ENCODE peak calls at places on chromosomes 13 and 19, in ten cellular contexts. One of them, this sample, is unnamed. For H3K4me1, the result is how much of the 10 kb centered on the place peaks cover.

GRCh38 chr13:108950333-108951010 is 321.1 kb downstream of the MYO16 start:
- DNase-seq in effector memory CD4-positive, alpha-beta T cell: no peak
- DNase-seq in thoracic aorta: no peak
- DNase-seq in lower lobe of right lung: no peak
- DNase-seq in aorta: no peak
- DNase-seq in fibroblast of lung: no peak
- DNase-seq in Panc1: no peak
- DNase-seq in BE2C: no peak
- DNase-seq in tibial artery: no peak
- DNase-seq in astrocyte: peak
- DNase-seq in this sample: no peak

GRCh38 chr13:74045583-74045982 is 88.6 kb downstream of the KLF12 start:
- DNase-seq in BE2C: no peak
- DNase-seq in aorta: no peak
- DNase-seq in tibial artery: no peak
- DNase-seq in fibroblast of lung: no peak
- DNase-seq in astrocyte: no peak
- DNase-seq in effector memory CD4-positive, alpha-beta T cell: no peak
- DNase-seq in thoracic aorta: no peak
- DNase-seq in Panc1: no peak
- DNase-seq in lower lobe of right lung: no peak
- DNase-seq in this sample: no peak

GRCh38 chr19:9757544-9758501 is 10.7 kb downstream of the ZNF846 start:
- DNase-seq in Panc1: no peak
- DNase-seq in lower lobe of right lung: no peak
- DNase-seq in thoracic aorta: no peak
- DNase-seq in fibroblast of lung: peak
- DNase-seq in tibial artery: no peak
- DNase-seq in BE2C: no peak
- DNase-seq in astrocyte: peak
- DNase-seq in effector memory CD4-positive, alpha-beta T cell: no peak
- DNase-seq in aorta: no peak
- DNase-seq in this sample: no peak

GRCh38 chr19:1837625-1838105 is 10.6 kb downstream of the REXO1 start:
- DNase-seq in BE2C: peak
- DNase-seq in lower lobe of right lung: no peak
- DNase-seq in tibial artery: no peak
- DNase-seq in effector memory CD4-positive, alpha-beta T cell: peak
- DNase-seq in thoracic aorta: no peak
- DNase-seq in fibroblast of lung: no peak
- DNase-seq in aorta: no peak
- DNase-seq in Panc1: no peak
- DNase-seq in astrocyte: no peak
- DNase-seq in this sample: peak

GRCh38 chr19:40284501-40285352 is at the start of gene AKT2:
- DNase-seq in astrocyte: peak
- DNase-seq in aorta: peak
- DNase-seq in BE2C: peak
- DNase-seq in tibial artery: no peak
- DNase-seq in thoracic aorta: no peak
- DNase-seq in Panc1: no peak
- DNase-seq in lower lobe of right lung: no peak
- DNase-seq in effector memory CD4-positive, alpha-beta T cell: peak
- DNase-seq in fibroblast of lung: peak
- DNase-seq in this sample: peak

GRCh38 chr13:104854007-104854406 is 1681.5 kb downstream of the EFNB2 start:
- DNase-seq in thoracic aorta: no peak
- DNase-seq in aorta: no peak
- DNase-seq in effector memory CD4-positive, alpha-beta T cell: no peak
- DNase-seq in lower lobe of right lung: no peak
- DNase-seq in tibial artery: no peak
- DNase-seq in Panc1: no peak
- DNase-seq in astrocyte: no peak
- DNase-seq in fibroblast of lung: no peak
- DNase-seq in BE2C: no peak
- DNase-seq in this sample: no peak

GRCh38 chr19:46603752-46604241 is 2.7 kb downstream of the CALM3 start:
- DNase-seq in thoracic aorta: no peak
- DNase-seq in lower lobe of right lung: peak
- DNase-seq in BE2C: no peak
- DNase-seq in aorta: no peak
- DNase-seq in effector memory CD4-positive, alpha-beta T cell: no peak
- DNase-seq in tibial artery: no peak
- DNase-seq in fibroblast of lung: no peak
- DNase-seq in astrocyte: no peak
- DNase-seq in Panc1: no peak
- DNase-seq in this sample: no peak

GRCh38 chr19:33441828-33442227 is 68.3 kb downstream of the CEBPG start:
- DNase-seq in thoracic aorta: no peak
- DNase-seq in BE2C: no peak
- DNase-seq in lower lobe of right lung: peak
- DNase-seq in effector memory CD4-positive, alpha-beta T cell: no peak
- DNase-seq in aorta: no peak
- DNase-seq in Panc1: no peak
- DNase-seq in fibroblast of lung: no peak
- DNase-seq in tibial artery: no peak
- DNase-seq in astrocyte: no peak
- DNase-seq in this sample: no peak

DNA sequence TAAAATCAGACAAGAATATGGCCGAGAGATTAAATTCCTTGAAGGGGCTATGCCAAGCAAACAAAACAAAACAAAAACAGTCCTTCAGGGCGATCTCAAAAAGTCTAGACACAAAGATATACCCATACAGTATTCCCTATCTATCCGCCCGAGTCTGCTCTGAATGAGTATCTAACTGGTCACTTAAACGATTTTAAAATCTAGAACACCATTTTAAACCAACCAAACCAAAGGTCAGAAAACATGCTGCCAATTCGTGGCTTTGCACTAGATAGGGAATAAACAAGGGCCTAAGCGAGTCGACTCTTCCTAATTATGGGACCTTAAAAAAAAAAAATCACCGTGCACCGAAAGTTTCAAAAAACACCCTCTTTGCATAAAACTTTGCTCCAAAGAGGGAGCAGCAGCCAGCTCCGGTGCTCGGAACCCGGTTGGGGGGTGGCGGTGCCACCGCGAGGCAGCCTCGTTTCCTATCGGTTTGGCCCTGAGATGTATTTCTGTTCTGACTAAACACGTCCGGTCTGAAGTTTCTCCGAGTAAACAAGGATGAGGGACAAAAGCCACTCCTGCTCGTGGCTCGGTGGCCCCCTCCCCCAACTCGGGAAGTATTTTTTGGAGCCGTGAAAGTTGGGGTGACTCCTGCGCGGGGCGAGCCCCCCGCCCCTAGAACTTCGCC is 1.8 kb downstream of the HMGB1 start:
- DNase-seq in thoracic aorta: no peak
- DNase-seq in lower lobe of right lung: peak
- DNase-seq in BE2C: peak
- DNase-seq in fibroblast of lung: peak
- DNase-seq in astrocyte: peak
- DNase-seq in aorta: peak
- DNase-seq in effector memory CD4-positive, alpha-beta T cell: peak
- DNase-seq in Panc1: no peak
- DNase-seq in tibial artery: peak
- DNase-seq in this sample: peak
- H3K4me3 ChIP-seq in thoracic aorta: peak
- H3K4me3 ChIP-seq in lower lobe of right lung: peak
- H3K4me3 ChIP-seq in BE2C: peak
- H3K4me3 ChIP-seq in fibroblast of lung: peak
- H3K4me3 ChIP-seq in astrocyte: peak
- H3K4me3 ChIP-seq in aorta: peak
- H3K4me3 ChIP-seq in effector memory CD4-positive, alpha-beta T cell: peak
- H3K4me3 ChIP-seq in Panc1: peak
- H3K4me3 ChIP-seq in tibial artery: peak
- H3K4me3 ChIP-seq in this sample: peak

GRCh38 chr19:17078920-17079709 is 3.5 kb downstream of the MYO9B start:
- DNase-seq in thoracic aorta: no peak
- DNase-seq in lower lobe of right lung: no peak
- DNase-seq in tibial artery: no peak
- DNase-seq in aorta: peak
- DNase-seq in fibroblast of lung: no peak
- DNase-seq in Panc1: no peak
- DNase-seq in BE2C: no peak
- DNase-seq in effector memory CD4-positive, alpha-beta T cell: no peak
- DNase-seq in astrocyte: peak
- DNase-seq in this sample: no peak
- H3K4me1 ChIP-seq in thoracic aorta: half or more
- H3K4me1 ChIP-seq in lower lobe of right lung: half or more
- H3K4me1 ChIP-seq in tibial artery: half or more
- H3K4me1 ChIP-seq in aorta: under half
- H3K4me1 ChIP-seq in fibroblast of lung: under half
- H3K4me1 ChIP-seq in Panc1: under half
- H3K4me1 ChIP-seq in BE2C: under half
- H3K4me1 ChIP-seq in effector memory CD4-positive, alpha-beta T cell: under half
- H3K4me1 ChIP-seq in astrocyte: under half
- H3K4me1 ChIP-seq in this sample: under half

GRCh38 chr13:113656015-113656588 is 1.9 kb downstream of the ATP4B start:
- DNase-seq in thoracic aorta: no peak
- DNase-seq in tibial artery: peak
- DNase-seq in Panc1: no peak
- DNase-seq in aorta: peak
- DNase-seq in lower lobe of right lung: peak
- DNase-seq in BE2C: peak
- DNase-seq in fibroblast of lung: no peak
- DNase-seq in astrocyte: no peak
- DNase-seq in effector memory CD4-positive, alpha-beta T cell: no peak
- DNase-seq in this sample: no peak

GRCh38 chr13:113653264-113654174 is 4.5 kb downstream of the ATP4B start:
- DNase-seq in fibroblast of lung: no peak
- DNase-seq in thoracic aorta: no peak
- DNase-seq in effector memory CD4-positive, alpha-beta T cell: no peak
- DNase-seq in aorta: peak
- DNase-seq in tibial artery: peak
- DNase-seq in astrocyte: no peak
- DNase-seq in Panc1: no peak
- DNase-seq in BE2C: peak
- DNase-seq in lower lobe of right lung: peak
- DNase-seq in this sample: peak

GRCh38 chr13:113654175-113654560 is 3.8 kb downstream of the ATP4B start:
- DNase-seq in astrocyte: no peak
- DNase-seq in aorta: no peak
- DNase-seq in fibroblast of lung: no peak
- DNase-seq in Panc1: no peak
- DNase-seq in lower lobe of right lung: peak
- DNase-seq in thoracic aorta: no peak
- DNase-seq in effector memory CD4-positive, alpha-beta T cell: no peak
- DNase-seq in tibial artery: peak
- DNase-seq in BE2C: peak
- DNase-seq in this sample: no peak

GRCh38 chr13:113655358-113656014 is 2.5 kb downstream of the ATP4B start:
- DNase-seq in thoracic aorta: no peak
- DNase-seq in effector memory CD4-positive, alpha-beta T cell: no peak
- DNase-seq in aorta: no peak
- DNase-seq in lower lobe of right lung: peak
- DNase-seq in fibroblast of lung: no peak
- DNase-seq in Panc1: no peak
- DNase-seq in BE2C: peak
- DNase-seq in astrocyte: no peak
- DNase-seq in tibial artery: peak
- DNase-seq in this sample: peak

DNA sequence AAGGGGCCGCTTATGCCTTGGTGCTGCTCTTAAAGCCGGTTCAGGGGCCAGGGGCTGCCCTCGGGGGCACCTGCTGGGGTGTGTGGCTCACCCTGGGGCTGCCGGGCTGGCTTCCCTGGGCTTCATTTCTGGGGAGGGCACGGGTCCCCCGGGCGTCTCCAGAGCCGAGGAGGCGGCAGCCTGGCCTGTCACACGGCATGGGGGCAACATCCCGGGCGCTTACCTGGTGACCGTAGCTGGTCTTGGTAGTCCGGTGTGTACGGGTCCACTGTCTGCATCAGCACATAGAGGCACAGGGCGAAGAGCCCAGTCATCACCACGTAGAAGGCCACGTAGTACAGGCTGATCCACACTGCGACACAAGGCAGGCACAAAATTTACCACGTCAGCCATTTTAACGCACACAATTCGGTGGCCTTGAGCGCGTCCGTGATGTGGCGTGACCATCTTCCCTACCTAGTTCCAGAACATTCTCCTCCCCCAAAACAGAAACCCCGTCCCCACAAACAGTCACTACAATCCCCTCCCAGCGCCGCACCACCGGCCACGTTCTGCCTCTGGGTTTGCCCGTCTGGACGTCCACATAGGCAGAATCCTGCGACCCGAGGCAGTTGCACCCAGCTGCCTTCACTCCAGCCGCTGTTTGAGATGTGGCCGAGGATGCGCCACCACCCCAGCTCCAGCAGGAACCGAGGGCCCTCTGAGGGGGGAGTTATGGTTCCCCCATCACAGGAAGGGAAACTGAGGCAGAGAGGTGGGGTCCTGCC is 3.2 kb downstream of the ATP4B start:
- DNase-seq in astrocyte: no peak
- DNase-seq in Panc1: no peak
- DNase-seq in aorta: peak
- DNase-seq in lower lobe of right lung: peak
- DNase-seq in tibial artery: peak
- DNase-seq in fibroblast of lung: no peak
- DNase-seq in thoracic aorta: no peak
- DNase-seq in effector memory CD4-positive, alpha-beta T cell: no peak
- DNase-seq in BE2C: peak
- DNase-seq in this sample: peak
- H3K4me3 ChIP-seq in astrocyte: no peak
- H3K4me3 ChIP-seq in Panc1: no peak
- H3K4me3 ChIP-seq in aorta: no peak
- H3K4me3 ChIP-seq in lower lobe of right lung: no peak
- H3K4me3 ChIP-seq in tibial artery: no peak
- H3K4me3 ChIP-seq in fibroblast of lung: no peak
- H3K4me3 ChIP-seq in thoracic aorta: no peak
- H3K4me3 ChIP-seq in effector memory CD4-positive, alpha-beta T cell: no peak
- H3K4me3 ChIP-seq in BE2C: no peak
- H3K4me3 ChIP-seq in this sample: no peak

GRCh38 chr19:44726465-44726864 is 22.0 kb upstream of the BCL3 start:
- DNase-seq in effector memory CD4-positive, alpha-beta T cell: no peak
- DNase-seq in lower lobe of right lung: peak
- DNase-seq in fibroblast of lung: no peak
- DNase-seq in astrocyte: no peak
- DNase-seq in thoracic aorta: no peak
- DNase-seq in aorta: no peak
- DNase-seq in BE2C: no peak
- DNase-seq in Panc1: no peak
- DNase-seq in tibial artery: no peak
- DNase-seq in this sample: no peak

GRCh38 chr19:44729516-44730033 is 18.9 kb upstream of the BCL3 start:
- DNase-seq in BE2C: no peak
- DNase-seq in fibroblast of lung: no peak
- DNase-seq in thoracic aorta: no peak
- DNase-seq in astrocyte: no peak
- DNase-seq in lower lobe of right lung: no peak
- DNase-seq in Panc1: no peak
- DNase-seq in tibial artery: no peak
- DNase-seq in effector memory CD4-positive, alpha-beta T cell: no peak
- DNase-seq in aorta: no peak
- DNase-seq in this sample: no peak

GRCh38 chr19:44725684-44726083 is 22.8 kb upstream of the BCL3 start:
- DNase-seq in lower lobe of right lung: no peak
- DNase-seq in fibroblast of lung: no peak
- DNase-seq in tibial artery: no peak
- DNase-seq in Panc1: no peak
- DNase-seq in astrocyte: no peak
- DNase-seq in effector memory CD4-positive, alpha-beta T cell: no peak
- DNase-seq in thoracic aorta: no peak
- DNase-seq in aorta: no peak
- DNase-seq in BE2C: no peak
- DNase-seq in this sample: no peak

GRCh38 chr19:44731081-44731480 is 17.4 kb upstream of the BCL3 start:
- DNase-seq in fibroblast of lung: no peak
- DNase-seq in tibial artery: no peak
- DNase-seq in lower lobe of right lung: no peak
- DNase-seq in astrocyte: no peak
- DNase-seq in thoracic aorta: no peak
- DNase-seq in effector memory CD4-positive, alpha-beta T cell: no peak
- DNase-seq in BE2C: no peak
- DNase-seq in Panc1: no peak
- DNase-seq in aorta: no peak
- DNase-seq in this sample: no peak

GRCh38 chr19:44728178-44728577 is 20.3 kb upstream of the BCL3 start:
- DNase-seq in astrocyte: no peak
- DNase-seq in lower lobe of right lung: no peak
- DNase-seq in Panc1: no peak
- DNase-seq in thoracic aorta: no peak
- DNase-seq in BE2C: no peak
- DNase-seq in effector memory CD4-positive, alpha-beta T cell: no peak
- DNase-seq in tibial artery: no peak
- DNase-seq in aorta: no peak
- DNase-seq in fibroblast of lung: no peak
- DNase-seq in this sample: no peak
- H3K4me1 ChIP-seq in astrocyte: under half
- H3K4me1 ChIP-seq in lower lobe of right lung: under half
- H3K4me1 ChIP-seq in Panc1: under half
- H3K4me1 ChIP-seq in thoracic aorta: under half
- H3K4me1 ChIP-seq in BE2C: under half
- H3K4me1 ChIP-seq in effector memory CD4-positive, alpha-beta T cell: under half
- H3K4me1 ChIP-seq in tibial artery: under half
- H3K4me1 ChIP-seq in aorta: under half
- H3K4me1 ChIP-seq in fibroblast of lung: under half
- H3K4me1 ChIP-seq in this sample: under half